ENCODE peak calls at places on chromosomes 3 and 15, in eight cellular contexts. K is AG04450, H is mesothelial cell of epicardium, I is PC-9, C is chondrocyte, S is endothelial cell, B is thoracic aorta, V is A549. W is an unnamed sample.

GRCh38 chr15:74535388-74536084 is 5.5 kb upstream of the ARID3B start:
- DNase-seq in K (no peak), H (no peak), I (no peak), C (no peak), S (no peak), B (no peak), V (no peak), W (no peak)

GRCh38 chr15:52256366-52256765 is 39.2 kb downstream of the MYO5C start:
- DNase-seq in K (peak), H (no peak), I (peak), C (no peak), S (peak), B (peak), V (peak), W (no peak)

GRCh38 chr15:77575203-77575934 is 57.3 kb downstream of the LINGO1 start:
- DNase-seq in K (no peak), H (no peak), I (no peak), C (no peak), S (no peak), B (no peak), V (no peak), W (no peak)

GRCh38 chr15:32685576-32685975 is 32.2 kb upstream of the GREM1 start:
- DNase-seq in K (no peak), H (no peak), I (no peak), C (no peak), S (no peak), B (no peak), V (peak), W (no peak)

GRCh38 chr3:177419904-177420601 is 222.8 kb upstream of the TBL1XR1 start:
- DNase-seq in K (no peak), H (no peak), I (no peak), C (no peak), S (no peak), B (no peak), V (peak), W (no peak)

GRCh38 chr3:165464736-165465135 is 268.6 kb upstream of the SLITRK3 start:
- DNase-seq in K (peak), H (no peak), I (no peak), C (no peak), S (no peak), B (no peak), V (peak), W (no peak)

GRCh38 chr15:100973351-100974034 is 54.3 kb downstream of the LRRK1 start:
- DNase-seq in K (no peak), H (no peak), I (no peak), C (no peak), S (peak), B (no peak), V (no peak), W (no peak)

GRCh38 chr3:55488398-55489055 is 1.4 kb upstream of the WNT5A start:
- DNase-seq in K (peak), H (peak), I (peak), C (no peak), S (peak), B (no peak), V (peak), W (peak)

GRCh38 chr3:79421273-79421672 is 346.5 kb downstream of the ROBO1 start:
- DNase-seq in K (no peak), H (no peak), I (no peak), C (no peak), S (no peak), B (no peak), V (no peak), W (no peak)

GRCh38 chr15:83164409-83165404 is 42.9 kb downstream of the HDGFL3 start:
- DNase-seq in K (peak), H (no peak), I (no peak), C (no peak), S (no peak), B (no peak), V (no peak), W (no peak)

GRCh38 chr3:158368271-158368670 is 202.7 kb upstream of the MLF1 start:
- DNase-seq in K (no peak), H (no peak), I (no peak), C (no peak), S (no peak), B (no peak), V (no peak), W (no peak)

GRCh38 chr3:147937891-147938290 is 528.7 kb downstream of the ZIC1 start:
- DNase-seq in K (no peak), H (no peak), I (no peak), C (no peak), S (no peak), B (no peak), V (no peak), W (no peak)

GRCh38 chr3:183371672-183371968 is 56.8 kb downstream of the MCF2L2 start:
- DNase-seq in K (no peak), H (no peak), I (peak), C (no peak), S (no peak), B (no peak), V (no peak), W (no peak)

GRCh38 chr3:86998551-86998950 is 7.6 kb upstream of the VGLL3 start:
- DNase-seq in K (no peak), H (no peak), I (no peak), C (no peak), S (no peak), B (no peak), V (no peak), W (no peak)

GRCh38 chr15:48470096-48470495 is 138.9 kb downstream of the DUT start:
- DNase-seq in K (no peak), H (no peak), I (no peak), C (no peak), S (no peak), B (no peak), V (no peak), W (no peak)

GRCh38 chr3:70264122-70264780 is 48.2 kb downstream of the MDFIC2 start:
- DNase-seq in K (no peak), H (no peak), I (no peak), C (no peak), S (no peak), B (no peak), V (peak), W (no peak)

GRCh38 chr3:124260206-124260915 is 268.4 kb upstream of the ROPN1 start:
- DNase-seq in K (peak), H (no peak), I (peak), C (no peak), S (no peak), B (peak), V (peak), W (no peak)

GRCh38 chr15:99447497-99448371 is 118.0 kb upstream of the MEF2A start:
- DNase-seq in K (no peak), H (no peak), I (no peak), C (peak), S (no peak), B (no peak), V (no peak), W (no peak)

GRCh38 chr3:188489639-188490405 is 335.9 kb downstream of the LPP start:
- DNase-seq in K (peak), H (no peak), I (no peak), C (no peak), S (no peak), B (no peak), V (no peak), W (no peak)

GRCh38 chr3:194320744-194321243 is 30.3 kb downstream of the CPN2 start:
- DNase-seq in K (no peak), H (no peak), I (no peak), C (peak), S (no peak), B (no peak), V (no peak), W (no peak)

GRCh38 chr15:74653426-74654082 is 37.9 kb downstream of the CLK3 start:
- DNase-seq in K (no peak), H (no peak), I (peak), C (no peak), S (no peak), B (no peak), V (no peak), W (no peak)

GRCh38 chr3:58536501-58537411 is at the start of gene ACOX2:
- DNase-seq in K (no peak), H (no peak), I (no peak), C (no peak), S (no peak), B (no peak), V (no peak), W (peak)

GRCh38 chr15:83673385-83673784 is 19.5 kb downstream of the ADAMTSL3 start:
- DNase-seq in K (no peak), H (no peak), I (no peak), C (no peak), S (no peak), B (no peak), V (no peak), W (no peak)

GRCh38 chr15:74530771-74531143 is 10.3 kb upstream of the ARID3B start:
- DNase-seq in K (no peak), H (no peak), I (no peak), C (no peak), S (no peak), B (no peak), V (no peak), W (no peak)

GRCh38 chr3:10088256-10088655 is 19.8 kb downstream of the FANCD2OS start:
- DNase-seq in K (no peak), H (no peak), I (no peak), C (no peak), S (no peak), B (no peak), V (peak), W (no peak)

GRCh38 chr3:169667710-169668080 is 4.2 kb upstream of the MECOM start:
- DNase-seq in K (no peak), H (no peak), I (no peak), C (no peak), S (no peak), B (no peak), V (no peak), W (no peak)

GRCh38 chr3:174862101-174862500 is 3.0 kb downstream of the NAALADL2 start:
- DNase-seq in K (no peak), H (no peak), I (peak), C (no peak), S (no peak), B (no peak), V (peak), W (no peak)

GRCh38 chr3:10319804-10320203 is 1.1 kb downstream of the SEC13 start:
- DNase-seq in K (no peak), H (no peak), I (no peak), C (no peak), S (no peak), B (no peak), V (no peak), W (no peak)

GRCh38 chr3:25572919-25573385 is 91.8 kb downstream of the TOP2B start:
- DNase-seq in K (no peak), H (no peak), I (no peak), C (no peak), S (no peak), B (no peak), V (no peak), W (no peak)

GRCh38 chr3:129386984-129387383 is 41.5 kb downstream of the EFCAB12 start:
- DNase-seq in K (no peak), H (no peak), I (no peak), C (no peak), S (no peak), B (no peak), V (no peak), W (no peak)

GRCh38 chr3:18027161-18027939 is 284.9 kb upstream of the TBC1D5 start:
- DNase-seq in K (no peak), H (no peak), I (no peak), C (no peak), S (no peak), B (no peak), V (no peak), W (no peak)

GRCh38 chr15:90762109-90762508 is 45.0 kb downstream of the BLM start:
- DNase-seq in K (no peak), H (no peak), I (no peak), C (no peak), S (no peak), B (peak), V (no peak), W (no peak)

GRCh38 chr15:65300924-65301441 is 3.5 kb upstream of the RNU5B-1 start:
- DNase-seq in K (no peak), H (no peak), I (no peak), C (no peak), S (no peak), B (no peak), V (no peak), W (no peak)

GRCh38 chr3:56196700-56197099 is 271.6 kb downstream of the ERC2 start:
- DNase-seq in K (no peak), H (no peak), I (no peak), C (no peak), S (no peak), B (no peak), V (no peak), W (no peak)

GRCh38 chr3:72977463-72977862 is 19.1 kb upstream of the PPP4R2 start:
- DNase-seq in K (no peak), H (no peak), I (no peak), C (no peak), S (no peak), B (no peak), V (no peak), W (no peak)

GRCh38 chr3:100004931-100005330 is 109.4 kb downstream of the FILIP1L start:
- DNase-seq in K (no peak), H (no peak), I (no peak), C (no peak), S (no peak), B (no peak), V (no peak), W (no peak)

GRCh38 chr3:175948041-175948440 is 1088.9 kb downstream of the NAALADL2 start:
- DNase-seq in K (no peak), H (no peak), I (no peak), C (no peak), S (no peak), B (no peak), V (no peak), W (no peak)

GRCh38 chr15:99631256-99631655 is 65.5 kb downstream of the MEF2A start:
- DNase-seq in K (no peak), H (no peak), I (no peak), C (no peak), S (no peak), B (no peak), V (no peak), W (no peak)

GRCh38 chr3:187491371-187491770 is 123.2 kb downstream of the RTP4 start:
- DNase-seq in K (no peak), H (no peak), I (no peak), C (no peak), S (no peak), B (no peak), V (no peak), W (no peak)

GRCh38 chr15:71508081-71508682 is 302.2 kb upstream of the NR2E3 start:
- DNase-seq in K (no peak), H (no peak), I (no peak), C (no peak), S (no peak), B (no peak), V (no peak), W (no peak)

GRCh38 chr15:71501344-71502128 is 308.8 kb upstream of the NR2E3 start:
- DNase-seq in K (no peak), H (no peak), I (no peak), C (no peak), S (no peak), B (no peak), V (no peak), W (no peak)

GRCh38 chr15:71506946-71507345 is 303.4 kb upstream of the NR2E3 start:
- DNase-seq in K (no peak), H (no peak), I (no peak), C (no peak), S (no peak), B (no peak), V (no peak), W (no peak)

DNA sequence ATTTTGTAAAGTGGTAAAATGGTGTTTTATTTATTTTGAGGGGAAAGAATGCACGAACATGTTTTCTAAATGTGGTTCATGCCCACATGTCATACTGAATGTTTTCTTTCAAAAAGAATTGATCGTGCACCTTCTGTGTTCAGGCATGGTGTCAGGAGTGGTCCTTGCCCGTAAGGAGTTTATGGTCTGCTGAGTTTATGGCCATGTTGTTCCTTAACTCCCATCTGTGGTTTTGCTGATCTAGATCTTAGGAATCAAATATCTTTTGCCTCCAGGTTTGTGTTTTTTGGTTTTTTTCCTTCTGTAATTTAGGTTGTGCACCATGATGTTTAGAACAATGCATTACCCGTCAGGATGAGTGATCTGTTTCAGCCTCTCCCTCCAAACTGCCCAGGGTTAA is 304.4 kb upstream of the NR2E3 start:
- DNase-seq in K (no peak), H (no peak), I (no peak), C (no peak), S (no peak), B (no peak), V (no peak), W (no peak)
- TF ChIP-seq CTCF in K (no peak), H (no peak), I (no peak), C (no peak), S (no peak), B (no peak), V (no peak), W (no peak)

GRCh38 chr3:31449318-31449717 is 83.4 kb upstream of the STT3B start:
- DNase-seq in K (no peak), H (no peak), I (no peak), C (no peak), S (no peak), B (no peak), V (no peak), W (no peak)
- TF ChIP-seq CTCF in K (no peak), H (no peak), I (no peak), C (no peak), S (no peak), B (no peak), V (no peak), W (no peak)

DNA sequence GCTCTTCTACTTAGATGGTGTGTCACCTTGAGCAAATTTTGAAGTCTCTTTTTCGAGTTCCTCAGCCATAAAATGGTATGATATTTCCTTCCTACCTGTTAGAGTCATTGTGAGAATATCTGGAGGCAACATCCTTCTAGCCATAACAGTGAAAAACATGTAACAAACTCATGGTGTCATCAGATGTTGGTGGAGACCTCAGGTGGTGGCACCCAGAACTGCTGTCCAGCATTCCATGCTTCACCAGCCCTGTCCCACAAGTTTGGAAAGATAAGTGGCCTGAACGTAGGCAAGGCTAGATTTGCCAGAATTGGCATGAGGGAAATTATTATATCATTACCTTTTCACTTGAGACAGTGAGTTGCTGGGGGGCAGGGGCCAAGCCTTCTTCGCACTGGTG is 30.4 kb downstream of the GASK1A start:
- DNase-seq in K (no peak), H (no peak), I (no peak), C (no peak), S (no peak), B (no peak), V (no peak), W (no peak)
- TF ChIP-seq CTCF in K (no peak), H (no peak), I (no peak), C (no peak), S (no peak), B (no peak), V (no peak), W (no peak)

GRCh38 chr3:14000556-14000955 is 120.7 kb upstream of the WNT7A start:
- DNase-seq in K (no peak), H (no peak), I (no peak), C (no peak), S (no peak), B (no peak), V (no peak), W (no peak)
- TF ChIP-seq CTCF in K (no peak), H (no peak), I (no peak), C (no peak), S (no peak), B (no peak), V (no peak), W (no peak)

DNA sequence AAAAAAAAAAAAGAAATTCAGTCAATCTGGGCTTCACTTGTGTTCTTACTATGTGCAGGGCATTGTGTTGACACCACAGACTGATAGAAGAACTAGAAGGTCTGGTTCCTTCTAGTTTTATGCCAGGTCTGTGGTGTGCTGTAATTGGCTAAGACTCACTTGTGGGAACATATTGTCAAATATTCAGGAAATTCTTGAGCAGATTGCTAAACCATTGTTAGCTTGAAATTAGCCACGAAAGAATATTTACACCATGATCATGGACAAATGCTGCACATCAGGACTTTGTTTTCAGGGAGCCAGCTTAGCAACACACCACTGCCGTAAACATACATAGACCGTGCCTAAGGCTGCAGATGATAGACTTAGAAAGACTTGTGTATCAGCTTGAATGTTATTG is 74.6 kb downstream of the GTPBP8 start:
- DNase-seq in K (no peak), H (no peak), I (no peak), C (no peak), S (no peak), B (no peak), V (no peak), W (no peak)
- TF ChIP-seq CTCF in K (no peak), H (no peak), I (no peak), C (no peak), S (no peak), B (no peak), V (no peak), W (no peak)

GRCh38 chr15:63987979-63988378 is 58.3 kb downstream of the DAPK2 start:
- DNase-seq in K (no peak), H (no peak), I (no peak), C (peak), S (no peak), B (no peak), V (no peak), W (no peak)

GRCh38 chr15:63986751-63987341 is 59.4 kb downstream of the DAPK2 start:
- DNase-seq in K (no peak), H (no peak), I (no peak), C (no peak), S (no peak), B (no peak), V (no peak), W (no peak)

GRCh38 chr15:63992300-63992699 is 54.0 kb downstream of the DAPK2 start:
- DNase-seq in K (no peak), H (no peak), I (no peak), C (no peak), S (no peak), B (no peak), V (no peak), W (no peak)

GRCh38 chr15:63991706-63992105 is 54.6 kb downstream of the DAPK2 start:
- DNase-seq in K (no peak), H (no peak), I (no peak), C (no peak), S (no peak), B (no peak), V (no peak), W (no peak)

GRCh38 chr15:63990449-63990848 is 55.8 kb downstream of the DAPK2 start:
- DNase-seq in K (no peak), H (no peak), I (no peak), C (peak), S (no peak), B (no peak), V (no peak), W (no peak)
- TF ChIP-seq CTCF in K (no peak), H (no peak), I (no peak), C (no peak), S (no peak), B (no peak), V (no peak), W (no peak)

GRCh38 chr3:43742935-43743334 is 52.2 kb downstream of the ABHD5 start:
- DNase-seq in K (no peak), H (no peak), I (no peak), C (no peak), S (no peak), B (no peak), V (no peak), W (no peak)
- TF ChIP-seq CTCF in K (peak), H (no peak), I (peak), C (peak), S (no peak), B (no peak), V (peak), W (peak)

DNA sequence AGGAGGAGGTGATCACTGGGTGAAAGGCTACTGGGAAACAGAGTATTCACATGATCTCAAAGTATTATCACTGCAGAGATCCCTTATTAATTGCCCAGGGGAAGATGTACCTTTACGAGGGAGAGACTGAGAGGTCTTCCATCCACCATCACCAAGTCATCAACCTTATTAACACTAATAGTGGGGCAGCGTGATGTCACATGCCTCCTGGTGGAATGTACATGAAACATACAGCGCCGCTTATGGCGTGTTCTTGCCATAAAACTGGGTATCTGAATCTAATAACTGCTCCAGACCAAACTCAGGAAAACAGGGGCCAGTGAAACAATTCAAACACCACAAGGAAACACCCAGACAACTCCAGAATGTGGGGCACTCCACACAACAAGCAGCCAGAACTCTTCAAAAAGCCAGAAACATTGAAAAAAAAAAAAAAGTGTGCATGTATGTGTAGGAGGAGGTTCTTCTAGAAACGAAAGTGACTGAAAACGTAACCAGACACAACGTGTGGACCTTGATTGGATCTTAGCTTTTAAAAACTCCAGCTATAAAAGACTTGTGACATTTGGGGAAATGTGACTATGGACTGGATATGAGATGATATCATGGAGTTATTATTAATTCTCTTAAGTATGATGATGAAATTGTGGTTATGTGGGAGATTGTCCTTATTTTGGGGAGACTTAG is 4.6 kb downstream of the STIMATE start:
- DNase-seq in K (no peak), H (no peak), I (no peak), C (no peak), S (no peak), B (no peak), V (no peak), W (no peak)
- TF ChIP-seq CTCF in K (no peak), H (no peak), I (no peak), C (no peak), S (no peak), B (no peak), V (no peak), W (peak)